ENCODE peak calls at places on chromosomes 12 and 14, in four cellular contexts. G is AG09319, I is endodermal cell, M is PC-9. X is an unnamed sample.

GRCh38 chr12:11895421-11896064 is 175.2 kb upstream of the BCL2L14 start:
- DNase-seq in G (no peak), I (peak; percentile 65), M (no peak), X (no peak)

GRCh38 chr12:122865268-122866231 is 30.3 kb downstream of the HIP1R start:
- DNase-seq in G (no peak), I (peak; percentile 80), M (no peak), X (peak; percentile 74)

GRCh38 chr12:53048033-53048779 is 1.7 kb upstream of the TNS2 start:
- DNase-seq in G (no peak), I (peak; percentile 93), M (no peak), X (peak; percentile 65)

GRCh38 chr12:74412607-74413230 is 124.9 kb upstream of the ATXN7L3B start:
- DNase-seq in G (no peak), I (no peak), M (no peak), X (no peak)

GRCh38 chr14:100155881-100156645 is 3.4 kb downstream of the DEGS2 start:
- DNase-seq in G (no peak), I (no peak), M (no peak), X (peak; percentile 42)

GRCh38 chr14:37230551-37231194 is 32.9 kb downstream of the MIPOL1 start:
- DNase-seq in G (peak; percentile 25), I (no peak), M (peak; percentile 57), X (peak; percentile 17)

GRCh38 chr14:68468437-68469207 is 324.2 kb downstream of the ZFP36L1 start:
- DNase-seq in G (no peak), I (no peak), M (peak; percentile 99), X (peak; percentile 40)

GRCh38 chr12:101619026-101619827 is 24.5 kb downstream of the MYBPC1 start:
- DNase-seq in G (no peak), I (no peak), M (no peak), X (no peak)

GRCh38 chr14:89576960-89577359 is 159.9 kb upstream of the FOXN3 start:
- DNase-seq in G (no peak), I (peak; percentile 78), M (no peak), X (no peak)

GRCh38 chr14:26138764-26139445 is 458.9 kb downstream of the NOVA1 start:
- DNase-seq in G (no peak), I (no peak), M (no peak), X (no peak)

GRCh38 chr14:58465425-58465824 is 37.9 kb downstream of the KIAA0586 start:
- DNase-seq in G (no peak), I (no peak), M (no peak), X (peak; percentile 2)

GRCh38 chr14:104844306-104845032 is 20.6 kb upstream of the CEP170B start:
- DNase-seq in G (no peak), I (peak; percentile 83), M (no peak), X (no peak)

GRCh38 chr14:68679746-68680467 is 113.0 kb downstream of the ZFP36L1 start:
- DNase-seq in G (no peak), I (no peak), M (no peak), X (no peak)

GRCh38 chr12:68065687-68066086 is 76.4 kb downstream of the IFNG-AS1 start:
- DNase-seq in G (no peak), I (no peak), M (no peak), X (no peak)

GRCh38 chr12:2282321-2282720 is 229.5 kb downstream of the CACNA1C start:
- DNase-seq in G (no peak), I (peak; percentile 86), M (no peak), X (no peak)

GRCh38 chr12:16603916-16604575 is 1.9 kb downstream of the LMO3 start:
- DNase-seq in G (no peak), I (peak; percentile 56), M (no peak), X (no peak)

GRCh38 chr12:57744194-57744776 is 554 bp upstream of the TSPAN31 start:
- DNase-seq in G (peak; percentile 69), I (no peak), M (peak; percentile 65), X (peak; percentile 76)

GRCh38 chr14:45838597-45838996 is 585.6 kb upstream of the MIS18BP1 start:
- DNase-seq in G (no peak), I (no peak), M (no peak), X (no peak)

GRCh38 chr14:75141967-75142366 is 15.1 kb upstream of the NEK9 start:
- DNase-seq in G (no peak), I (no peak), M (no peak), X (peak; percentile 19)

GRCh38 chr12:76270657-76271358 is 77.4 kb downstream of the BBS10 start:
- DNase-seq in G (no peak), I (no peak), M (no peak), X (no peak)

GRCh38 chr14:69582207-69582606 is 7.5 kb upstream of the CCDC177 start:
- DNase-seq in G (no peak), I (no peak), M (no peak), X (no peak)

GRCh38 chr14:23544511-23545447 is 6.8 kb downstream of the ZFHX2 start:
- DNase-seq in G (no peak), I (peak; percentile 93), M (no peak), X (no peak)

GRCh38 chr14:103361868-103362267 is 23.3 kb upstream of the MARK3 start:
- DNase-seq in G (peak; percentile 87), I (no peak), M (peak; percentile 99), X (peak; percentile 52)

GRCh38 chr14:78595797-78596196 is 425.6 kb downstream of the NRXN3 start:
- DNase-seq in G (no peak), I (peak; percentile 68), M (no peak), X (peak; percentile 7)
- TF ChIP-seq CTCF in G (no peak), I (peak; percentile 74), M (no peak), X (no peak)

DNA sequence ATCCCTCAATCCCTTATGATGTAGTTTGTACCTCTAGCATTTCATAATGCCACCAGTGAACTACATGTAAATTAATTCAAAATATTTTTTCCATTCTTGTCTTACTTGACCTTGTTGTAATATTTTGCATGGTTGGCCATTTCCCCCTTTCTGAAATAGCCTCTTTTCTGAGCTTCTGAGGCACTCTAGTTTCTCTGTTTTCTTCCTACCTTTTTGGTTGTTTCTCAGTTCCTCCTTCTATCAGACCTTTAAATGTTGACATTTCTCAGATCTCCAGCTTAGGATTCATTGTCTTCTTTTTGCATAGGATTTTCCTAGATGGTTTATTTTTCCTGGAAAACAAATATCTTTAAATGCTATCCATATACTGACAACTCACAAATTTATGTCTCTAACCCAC is 9.8 kb upstream of the RMST start:
- DNase-seq in G (no peak), I (no peak), M (no peak), X (no peak)
- TF ChIP-seq CTCF in G (no peak), I (no peak), M (no peak), X (no peak)

DNA sequence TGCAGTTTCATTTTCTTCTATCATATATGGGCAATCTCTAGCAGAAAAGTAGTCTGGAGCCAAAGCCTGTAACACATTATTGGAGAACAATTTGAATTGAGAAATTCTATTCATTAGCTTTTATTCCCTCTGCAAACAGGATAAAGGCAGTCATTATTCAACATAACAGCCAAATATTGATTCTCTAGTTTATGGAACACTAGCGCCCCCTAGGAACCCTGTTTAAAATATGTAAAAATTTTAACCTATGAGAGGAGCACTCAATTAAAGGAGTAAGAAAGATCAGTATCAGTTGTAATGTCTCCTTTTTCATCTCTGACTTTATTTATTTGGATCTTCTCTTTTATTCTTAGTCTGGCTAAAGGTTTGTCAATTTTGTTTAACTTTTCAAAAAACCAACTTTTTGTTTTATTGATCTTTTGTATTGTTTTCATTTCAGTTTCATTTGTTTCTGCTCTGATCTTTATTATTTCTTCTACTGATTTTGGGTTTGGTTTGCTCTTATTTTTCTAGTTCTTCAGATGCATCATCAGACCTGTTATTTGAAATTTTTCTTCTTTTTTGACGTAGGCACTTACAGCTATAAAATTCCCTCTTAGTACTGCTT is 4.8 kb upstream of the LMNTD1 start:
- DNase-seq in G (peak; percentile 14), I (peak; percentile 63), M (no peak), X (peak; percentile 37)
- TF ChIP-seq CTCF in G (peak; percentile 45), I (peak; percentile 94), M (peak; percentile 78), X (no peak)

GRCh38 chr12:51536159-51536558 is 54.9 kb upstream of the SCN8A start:
- DNase-seq in G (no peak), I (no peak), M (no peak), X (no peak)
- TF ChIP-seq CTCF in G (peak; percentile 7), I (peak; percentile 61), M (no peak), X (no peak)

GRCh38 chr14:29521526-29522137 is 406.0 kb downstream of the PRKD1 start:
- DNase-seq in G (no peak), I (peak; percentile 82), M (no peak), X (peak; percentile 41)
- TF ChIP-seq CTCF in G (peak; percentile 4), I (peak; percentile 90), M (peak; percentile 39), X (peak; percentile 28)

X was measured in Calu3.